ENCODE peak calls at places on chromosomes 5 and 9, in four cellular contexts. S, L, I and M are unnamed samples.

GRCh38 chr9:95302471-95302870 is 15.0 kb downstream of the FANCC start:
- DNase-seq in L (no peak), I (no peak), S (no peak), M (no peak)

GRCh38 chr9:109319631-109320233 is 1.1 kb downstream of the EPB41L4B start:
- DNase-seq in S (no peak), I (peak), L (no peak), M (no peak)

GRCh38 chr5:37735649-37736347 is 104.0 kb downstream of the GDNF start:
- DNase-seq in I (no peak), S (peak), L (peak), M (no peak)

GRCh38 chr5:152542741-152543140 is 137.7 kb upstream of the NMUR2 start:
- DNase-seq in L (no peak), I (no peak), S (peak), M (peak)

GRCh38 chr5:56375011-56375410 is 141.9 kb upstream of the ANKRD55 start:
- DNase-seq in S (peak), I (no peak), L (peak), M (no peak)

GRCh38 chr9:78695521-78695920 is 398.6 kb downstream of the PSAT1 start:
- DNase-seq in I (no peak), S (no peak), L (peak), M (no peak)

GRCh38 chr5:61575103-61575502 is 243.0 kb downstream of the ZSWIM6 start:
- DNase-seq in I (no peak), L (no peak), S (peak), M (no peak)

GRCh38 chr9:92463989-92464388 is 18.3 kb downstream of the ASPN start:
- DNase-seq in I (no peak), S (peak), L (no peak), M (no peak)

GRCh38 chr5:66829826-66830225 is 233.6 kb downstream of the MAST4 start:
- DNase-seq in I (no peak), L (no peak), S (peak), M (no peak)

GRCh38 chr5:154478224-154478565 is at the start of gene HAND1:
- DNase-seq in S (peak), L (peak), I (peak), M (no peak)

GRCh38 chr9:135502873-135503321 is 2.4 kb downstream of the MRPS2 start:
- DNase-seq in S (no peak), L (no peak), I (peak), M (no peak)

GRCh38 chr5:54470191-54470590 is 14.7 kb downstream of the HSPB3 start:
- DNase-seq in L (no peak), I (no peak), S (peak), M (no peak)

GRCh38 chr9:8857330-8858249 is 1058.0 kb upstream of the DMAC1 start:
- DNase-seq in S (no peak), I (peak), L (peak), M (peak)

GRCh38 chr9:35814106-35814840 is 569 bp downstream of the HINT2 start:
- DNase-seq in I (peak), L (peak), S (peak), M (peak)

GRCh38 chr9:99471033-99471432 is 249.0 kb downstream of the SEC61B start:
- DNase-seq in S (no peak), I (no peak), L (no peak), M (no peak)

GRCh38 chr5:123098767-123099513 is 9.9 kb downstream of the PRDM6 start:
- DNase-seq in S (no peak), L (no peak), I (no peak), M (peak)

GRCh38 chr9:36584626-36585460 is 12.1 kb downstream of the MELK start:
- DNase-seq in L (no peak), I (no peak), S (peak), M (peak)